ENCODE peak calls at places on chromosomes 4 and X, in eight cellular contexts. O, U, X, T, M, W, I and Q are unnamed samples.
A peak's percentile ranks its signal among the peaks of the same experiment; 100 is the strongest.

GRCh38 chr4:90328558-90328957 is 201.4 kb downstream of the CCSER1 start:
- DNase-seq in T (peak; percentile 81), X (no peak), M (peak; percentile 1), I (no peak), U (peak; percentile 41), W (peak; percentile 72), O (no peak), Q (peak; percentile 85)

GRCh38 chr4:19675172-19675811 is 576.4 kb upstream of the SLIT2 start:
- DNase-seq in T (no peak), W (peak; percentile 22), O (no peak), I (no peak), U (no peak), X (no peak), M (peak; percentile 71), Q (no peak)

GRCh38 chrX:41720125-41720780 is 3.7 kb upstream of the GPR82 start:
- DNase-seq in W (no peak), O (peak; percentile 28), M (peak; percentile 31), T (no peak), I (peak; percentile 10), X (no peak), U (no peak), Q (no peak)

GRCh38 chr4:56289934-56290333 is 97.4 kb downstream of the AASDH start:
- DNase-seq in O (no peak), M (peak; percentile 22), I (no peak), X (no peak), W (no peak), U (no peak), T (no peak), Q (no peak)

GRCh38 chrX:14932136-14932535 is 58.9 kb downstream of the MOSPD2 start:
- DNase-seq in U (no peak), I (no peak), X (no peak), T (no peak), O (no peak), M (no peak), W (no peak), Q (no peak)

GRCh38 chr4:155999743-156000142 is 46.1 kb upstream of the CTSO start:
- DNase-seq in T (peak; percentile 63), O (no peak), X (peak; percentile 37), M (no peak), U (no peak), I (no peak), W (peak; percentile 47), Q (peak; percentile 28)

GRCh38 chrX:5733483-5733882 is 495.2 kb downstream of the NLGN4X start:
- DNase-seq in T (no peak), U (peak; percentile 77), I (no peak), W (no peak), M (no peak), X (no peak), O (no peak), Q (no peak)

GRCh38 chr4:143184217-143184502 is 557 bp upstream of the USP38 start:
- DNase-seq in W (no peak), X (no peak), U (no peak), I (no peak), M (no peak), T (no peak), O (no peak), Q (no peak)

GRCh38 chr4:4585012-4585670 is 43.3 kb upstream of the STX18 start:
- DNase-seq in W (no peak), O (no peak), M (peak; percentile 75), T (no peak), X (no peak), U (peak; percentile 33), I (no peak), Q (no peak)

GRCh38 chrX:43655961-43656494 is at the start of gene MAOA:
- DNase-seq in W (peak; percentile 78), X (peak; percentile 81), O (peak; percentile 87), M (no peak), I (no peak), T (peak; percentile 58), U (no peak), Q (peak; percentile 34)

GRCh38 chr4:148447672-148448071 is 5.5 kb upstream of the NR3C2 start:
- DNase-seq in I (no peak), T (no peak), M (no peak), U (no peak), O (no peak), X (no peak), W (no peak), Q (no peak)

GRCh38 chrX:155662297-155662696 is 49.5 kb upstream of the TMLHE start:
- DNase-seq in X (no peak), O (no peak), T (no peak), M (no peak), U (no peak), W (no peak), I (no peak), Q (no peak)

DNA sequence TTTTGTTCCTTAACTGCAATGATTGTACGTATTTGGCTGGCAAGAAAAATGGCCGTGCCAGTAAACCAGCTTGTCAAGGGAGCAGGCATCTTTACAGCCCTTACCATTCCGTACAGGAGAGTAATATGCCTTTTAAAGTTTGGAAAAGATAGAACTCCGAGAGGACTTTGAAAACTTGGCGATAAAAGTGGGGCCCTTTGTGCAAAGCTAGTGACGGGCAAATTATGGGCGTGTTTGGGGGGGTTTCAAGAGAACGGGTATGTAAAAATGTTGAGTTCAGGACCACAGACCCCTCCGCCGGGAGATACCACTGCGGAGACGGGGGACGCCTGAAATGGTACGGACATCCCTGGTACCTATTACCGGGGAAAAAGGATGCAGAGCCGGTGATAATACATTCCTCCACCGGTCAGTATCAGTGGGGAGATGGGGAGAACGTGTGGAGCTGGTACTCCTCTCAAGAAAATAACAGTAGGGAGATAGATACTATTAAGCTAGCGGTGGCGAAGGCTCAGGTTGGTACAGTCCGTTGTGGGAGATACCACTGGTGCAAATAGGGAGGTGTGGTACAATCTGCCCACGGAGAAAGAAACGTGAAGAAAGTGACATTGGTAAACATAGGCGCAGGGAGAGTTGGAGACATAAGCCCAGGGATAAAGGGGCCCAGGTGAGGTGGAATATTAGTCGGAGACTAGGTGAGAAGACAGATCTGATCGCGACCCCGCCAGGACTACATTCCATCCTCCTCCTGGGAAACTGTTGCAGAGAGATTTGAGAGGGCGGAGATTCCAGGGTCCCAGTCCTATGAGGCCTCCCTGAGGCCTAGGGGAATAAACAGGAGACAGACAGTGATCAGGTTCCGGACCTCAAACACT is 14.5 kb downstream of the SPACA5 start:
- DNase-seq in X (peak; percentile 80), U (peak; percentile 76), W (peak; percentile 85), T (peak; percentile 85), O (peak; percentile 70), M (peak; percentile 81), I (peak; percentile 65), Q (peak; percentile 79)
- H3K4me3 ChIP-seq in X (peak overlapping the region; percentile 66), U (peak overlapping the region; percentile 49), W (peak overlapping the region; percentile 60), T (peak overlapping the region; percentile 69), O (peak overlapping the region; percentile 48), M (peak overlapping the region; percentile 91), I (peak overlapping the region; percentile 65), Q (peak overlapping the region; percentile 81)

DNA sequence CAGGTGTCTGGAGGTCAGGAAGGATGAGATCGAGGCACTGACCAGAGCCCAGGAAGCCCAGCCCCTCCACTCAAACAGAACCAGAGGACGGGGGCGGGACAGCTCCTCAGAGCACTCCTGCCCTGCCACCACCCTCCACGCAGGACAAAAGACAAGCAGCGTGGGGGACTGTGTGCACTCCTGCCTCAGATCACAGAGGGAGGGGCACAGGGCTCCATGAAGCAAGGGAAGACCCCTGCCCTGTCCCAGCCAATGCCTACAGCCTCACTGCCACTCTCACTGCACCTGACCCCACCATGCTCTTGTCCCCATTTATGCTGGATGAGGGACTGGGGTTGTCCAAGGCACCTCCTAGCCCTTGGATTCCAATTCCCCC is 169.0 kb downstream of the AFAP1 start:
- DNase-seq in T (no peak), O (no peak), W (no peak), I (no peak), M (no peak), U (no peak), X (no peak), Q (no peak)
- TF ChIP-seq CTCF in T (no peak), O (no peak), W (no peak), I (no peak), M (no peak), U (no peak), X (no peak), Q (no peak)

DNA sequence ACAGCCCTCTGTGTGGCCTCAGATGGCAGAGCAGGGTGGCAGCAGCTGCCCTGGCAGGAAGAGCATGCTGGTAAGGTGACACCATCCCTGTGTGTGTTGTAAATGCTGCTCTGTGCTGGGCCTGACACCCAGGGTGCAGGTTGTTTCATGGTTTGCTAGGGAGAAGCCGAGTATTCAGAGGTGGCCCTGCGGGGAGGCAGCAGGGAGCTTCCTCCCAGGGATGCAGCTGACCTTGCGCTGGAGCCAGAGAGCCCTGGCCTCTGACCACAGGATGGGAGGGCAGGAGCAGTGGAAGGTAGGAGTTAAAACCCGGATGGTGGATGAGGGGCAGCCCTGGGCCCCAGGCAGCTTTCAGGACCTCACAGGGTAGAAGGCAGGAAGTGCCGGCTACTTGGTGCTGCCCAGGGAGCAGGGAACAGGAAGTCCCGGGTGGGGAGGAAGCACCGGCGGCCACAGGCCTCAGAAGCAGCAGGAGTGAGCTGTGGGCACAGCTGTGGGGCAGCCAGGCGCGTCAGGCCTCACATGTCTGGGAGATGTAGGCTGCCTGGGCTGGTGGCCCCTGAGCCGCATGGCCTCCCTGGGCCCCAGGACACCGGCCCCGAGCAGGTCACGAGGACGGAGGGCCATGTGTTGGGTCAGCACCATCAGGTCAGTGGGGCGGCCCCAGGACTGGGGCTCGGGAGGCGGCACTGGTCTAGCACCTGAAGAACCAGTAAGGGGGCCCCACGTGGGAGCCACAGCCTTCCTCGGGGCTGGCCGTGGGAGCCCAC is 19.1 kb downstream of the SH3BP2 start:
- DNase-seq in T (peak; percentile 57), U (no peak), O (peak; percentile 82), I (no peak), W (peak; percentile 84), X (peak; percentile 76), M (peak; percentile 22), Q (peak; percentile 60)
- H3K4me1 ChIP-seq in T (peaks cover 34% of the 10 kb centered on the region), U (no peaks in the 10 kb centered on the region), O (peaks cover 92% of the 10 kb centered on the region), I (peaks cover 47% of the 10 kb centered on the region), W (peaks cover 49% of the 10 kb centered on the region), X (peaks cover 49% of the 10 kb centered on the region), M (peaks cover 17% of the 10 kb centered on the region), Q (peaks cover 9% of the 10 kb centered on the region)

DNA sequence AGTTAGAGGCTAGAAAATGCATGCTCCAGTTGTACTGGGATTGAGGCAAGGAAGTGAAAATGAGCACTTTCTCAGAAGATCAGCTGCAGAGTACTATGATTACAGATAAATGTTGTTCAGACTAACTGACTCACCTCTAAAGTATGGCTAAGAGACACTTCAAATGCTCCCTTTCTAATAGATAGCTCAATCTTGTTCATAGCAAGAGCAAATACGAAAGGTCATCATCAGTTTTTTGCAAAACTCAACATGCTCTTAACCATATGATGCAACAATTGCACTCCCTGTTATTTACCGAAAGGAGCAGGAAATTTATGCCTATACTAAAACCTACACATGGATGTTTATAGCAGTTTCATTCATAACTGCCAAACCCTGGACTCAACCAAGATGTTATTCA is 838.4 kb upstream of the INTU start:
- DNase-seq in I (no peak), O (no peak), T (no peak), W (no peak), M (peak; percentile 63), U (peak; percentile 64), X (no peak), Q (no peak)
- H3K4me3 ChIP-seq in I (no peak overlapping the region), O (no peak overlapping the region), T (no peak overlapping the region), W (no peak overlapping the region), M (no peak overlapping the region), U (no peak overlapping the region), X (no peak overlapping the region), Q (no peak overlapping the region)

GRCh38 chr4:78923459-78924312 is 15.6 kb downstream of the PAQR3 start:
- DNase-seq in X (no peak), M (no peak), I (no peak), U (no peak), W (no peak), T (no peak), O (no peak), Q (no peak)
- TF ChIP-seq CTCF in X (no peak), M (peak; percentile 4), I (no peak), U (peak; percentile 5), W (no peak), T (peak; percentile 6), O (no peak), Q (peak; percentile 36)